ENCODE peak calls at places on chromosome 21, in six cellular contexts. Z, T, V, O, M and Q are unnamed samples.

GRCh38 chr21:37368536-37369279 is 2.1 kb downstream of the DYRK1A start:
- DNase-seq in Z (no peak), O (no peak), T (peak), M (no peak), V (no peak), Q (peak)

GRCh38 chr21:37008705-37009104 is 2.2 kb downstream of the RIPPLY3 start:
- DNase-seq in M (no peak), V (no peak), T (no peak), O (no peak), Z (peak), Q (no peak)

GRCh38 chr21:22201669-22202068 is 1203.5 kb downstream of the NCAM2 start:
- DNase-seq in O (no peak), M (no peak), V (no peak), Z (no peak), T (no peak), Q (no peak)

GRCh38 chr21:36104306-36105300 is 30.3 kb upstream of the CBR3 start:
- DNase-seq in O (peak), Z (peak), V (peak), M (no peak), T (peak), Q (peak)

GRCh38 chr21:21196848-21197247 is 198.6 kb downstream of the NCAM2 start:
- DNase-seq in Z (no peak), T (no peak), M (no peak), O (no peak), V (no peak), Q (no peak)

GRCh38 chr21:36596174-36596573 is 102.7 kb upstream of the SIM2 start:
- DNase-seq in O (no peak), Z (no peak), T (no peak), M (no peak), V (no peak), Q (no peak)

GRCh38 chr21:15283789-15284188 is 219.0 kb upstream of the NRIP1 start:
- DNase-seq in V (no peak), Z (no peak), O (no peak), M (no peak), T (no peak), Q (peak)

GRCh38 chr21:31281561-31281960 is 62.5 kb downstream of the TIAM1 start:
- DNase-seq in T (no peak), M (no peak), V (no peak), O (no peak), Z (no peak), Q (no peak)

GRCh38 chr21:26087223-26087918 is 83.2 kb downstream of the APP start:
- DNase-seq in Z (no peak), O (no peak), T (no peak), V (no peak), M (no peak), Q (no peak)

GRCh38 chr21:17491716-17492414 is 21.0 kb upstream of the CXADR start:
- DNase-seq in V (no peak), T (peak), M (peak), O (no peak), Z (no peak), Q (peak)

GRCh38 chr21:36552458-36552800 is 72.5 kb upstream of the CLDN14 start:
- DNase-seq in T (no peak), Z (no peak), M (no peak), O (no peak), V (no peak), Q (no peak)

GRCh38 chr21:42830456-42831455 is 48.6 kb downstream of the WDR4 start:
- DNase-seq in M (no peak), O (no peak), T (no peak), Z (no peak), V (peak), Q (no peak)

GRCh38 chr21:22106720-22107410 is 1108.7 kb downstream of the NCAM2 start:
- DNase-seq in V (no peak), O (no peak), M (no peak), Z (no peak), T (no peak), Q (no peak)

GRCh38 chr21:28298251-28298672 is 694.4 kb downstream of the LTN1 start:
- DNase-seq in T (peak), V (no peak), M (no peak), Z (no peak), O (no peak), Q (peak)

GRCh38 chr21:31342328-31342727 is 1.7 kb downstream of the TIAM1 start:
- DNase-seq in M (no peak), T (no peak), V (no peak), Z (no peak), O (no peak), Q (no peak)

GRCh38 chr21:33895356-33895755 is 20.2 kb downstream of the ATP5PO start:
- DNase-seq in O (peak), M (no peak), T (no peak), Z (no peak), V (no peak), Q (no peak)
- H3K4me3 ChIP-seq in O (no peak), M (no peak), T (no peak), Z (no peak), V (no peak), Q (no peak)

GRCh38 chr21:45410151-45410864 is 5.3 kb downstream of the COL18A1 start:
- DNase-seq in T (no peak), O (peak), M (no peak), V (no peak), Z (no peak), Q (peak)
- H3K4me3 ChIP-seq in T (no peak), O (no peak), M (no peak), V (no peak), Z (no peak), Q (no peak)

DNA sequence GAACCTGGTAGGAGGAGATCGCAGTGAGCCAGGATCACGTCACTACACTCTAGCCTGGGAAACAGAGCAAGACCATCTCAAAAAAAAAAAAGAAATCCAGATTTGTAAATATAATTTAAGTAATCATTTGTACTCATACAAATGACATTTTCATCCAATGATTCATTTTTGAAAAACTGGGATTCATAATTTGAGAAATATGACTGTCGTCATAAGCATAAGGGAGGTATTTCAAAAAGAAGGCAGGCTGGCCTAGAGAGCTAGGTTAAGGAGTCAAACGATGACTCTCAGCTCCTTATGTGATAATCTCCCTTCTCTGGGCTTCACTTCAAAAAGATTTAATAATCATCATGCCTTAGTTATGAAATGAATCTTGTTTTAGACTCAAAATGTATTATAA is 2.3 kb downstream of the GART start:
- DNase-seq in Z (no peak), V (no peak), O (no peak), T (peak), M (no peak), Q (peak)
- H3K4me3 ChIP-seq in Z (no peak), V (no peak), O (no peak), T (no peak), M (no peak), Q (no peak)

GRCh38 chr21:39181205-39181818 is 1.9 kb downstream of the PSMG1 start:
- DNase-seq in T (no peak), O (no peak), V (no peak), M (no peak), Z (no peak), Q (no peak)
- H3K4me3 ChIP-seq in T (no peak), O (no peak), V (no peak), M (no peak), Z (peak), Q (no peak)

GRCh38 chr21:35026617-35027557 is 22.2 kb downstream of the RUNX1 start:
- DNase-seq in Z (peak), V (peak), O (peak), M (no peak), T (peak), Q (peak)
- H3K4me3 ChIP-seq in Z (peak), V (peak), O (no peak), M (no peak), T (no peak), Q (peak)

DNA sequence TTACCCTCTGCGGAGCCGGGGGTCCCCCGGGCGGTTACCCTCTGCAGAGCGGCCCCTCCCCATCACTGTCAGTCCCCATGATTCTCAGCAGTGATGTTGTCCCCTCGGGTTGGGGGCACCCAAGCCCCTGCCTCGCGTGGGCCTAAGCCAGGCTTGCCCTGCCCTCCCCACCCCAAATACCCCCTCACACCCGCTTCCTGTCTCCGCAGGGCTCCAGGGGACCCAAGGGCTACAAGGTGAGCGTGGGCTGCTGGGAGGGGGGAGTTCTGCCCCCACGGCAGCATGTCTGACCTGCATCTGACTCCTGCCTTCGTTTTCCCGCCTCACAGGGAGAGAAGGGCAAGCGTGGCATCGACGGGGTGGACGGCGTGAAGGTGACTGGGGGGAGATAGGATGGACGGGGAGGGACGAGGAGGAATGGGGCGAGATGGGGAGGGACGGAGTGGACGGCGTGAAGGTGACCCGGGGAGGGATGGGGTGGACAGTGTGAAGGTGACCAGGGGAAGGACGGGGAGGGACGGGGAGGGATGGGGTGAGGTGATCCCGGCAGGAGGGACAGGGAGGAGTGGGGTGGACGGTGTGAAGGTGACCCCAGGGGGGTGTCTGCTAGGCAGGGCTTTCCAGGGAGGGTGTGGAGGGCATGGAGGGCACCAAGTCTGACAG is 8.6 kb downstream of the COL6A1 start:
- DNase-seq in T (no peak), O (peak), V (no peak), Z (no peak), M (no peak), Q (no peak)
- H3K4me3 ChIP-seq in T (no peak), O (no peak), V (no peak), Z (no peak), M (no peak), Q (no peak)